ENCODE peak calls at places on chromosomes 3 and 15, in six cellular contexts. C is A549, R is K562, P is endothelial cell of umbilical vein, U is GM12878, I is HepG2. J is an unnamed sample.

GRCh38 chr15:99704444-99704838 is 28.8 kb downstream of the LYSMD4 start:
- DNase-seq in P (peak), U (peak), R (peak), I (peak), C (peak), J (peak)

GRCh38 chr3:27729325-27729724 is 7.2 kb upstream of the EOMES start:
- DNase-seq in U (no peak), I (no peak), P (no peak), C (no peak), R (no peak), J (no peak)

GRCh38 chr15:83653639-83654378 is at the start of gene ADAMTSL3:
- DNase-seq in I (no peak), C (peak), P (no peak), R (no peak), U (no peak), J (no peak)

GRCh38 chr3:4720316-4721075 is 227.3 kb downstream of the ITPR1 start:
- DNase-seq in U (no peak), R (peak), P (peak), C (peak), I (peak), J (peak)

GRCh38 chr3:49793486-49794085 is 6.1 kb downstream of the CDHR4 start:
- DNase-seq in U (no peak), P (no peak), I (no peak), R (no peak), C (no peak), J (no peak)

GRCh38 chr3:57582470-57583168 is 14.5 kb downstream of the ARF4 start:
- DNase-seq in R (no peak), C (no peak), P (no peak), I (no peak), U (no peak), J (peak)

GRCh38 chr15:87597346-87598052 is 659.0 kb downstream of the NTRK3 start:
- DNase-seq in R (peak), P (no peak), I (no peak), U (no peak), C (no peak), J (no peak)

GRCh38 chr3:66644549-66644948 is 143.7 kb upstream of the LRIG1 start:
- DNase-seq in P (no peak), I (no peak), U (no peak), C (no peak), R (no peak), J (peak)

GRCh38 chr3:99638244-99638948 is at the start of gene COL8A1:
- DNase-seq in P (peak), C (no peak), I (no peak), U (no peak), R (no peak), J (no peak)

GRCh38 chr3:15399970-15400369 is 27.4 kb downstream of the METTL6 start:
- DNase-seq in R (no peak), C (no peak), U (no peak), P (no peak), I (no peak), J (no peak)

GRCh38 chr3:160170409-160171370 is 54.5 kb upstream of the C3orf80 start:
- DNase-seq in P (no peak), U (no peak), C (no peak), I (no peak), R (no peak), J (no peak)

GRCh38 chr3:47261301-47261700 is 21.3 kb downstream of the KIF9 start:
- DNase-seq in R (no peak), P (no peak), C (no peak), U (no peak), I (no peak), J (peak)

GRCh38 chr3:47265725-47266480 is 16.7 kb downstream of the KIF9 start:
- DNase-seq in I (no peak), R (no peak), P (no peak), C (no peak), U (no peak), J (no peak)

GRCh38 chr3:47267490-47267824 is 15.1 kb downstream of the KIF9 start:
- DNase-seq in C (no peak), I (no peak), P (no peak), U (no peak), R (no peak), J (no peak)

GRCh38 chr3:47265008-47265407 is 17.6 kb downstream of the KIF9 start:
- DNase-seq in P (no peak), I (no peak), C (no peak), R (no peak), U (no peak), J (no peak)

DNA sequence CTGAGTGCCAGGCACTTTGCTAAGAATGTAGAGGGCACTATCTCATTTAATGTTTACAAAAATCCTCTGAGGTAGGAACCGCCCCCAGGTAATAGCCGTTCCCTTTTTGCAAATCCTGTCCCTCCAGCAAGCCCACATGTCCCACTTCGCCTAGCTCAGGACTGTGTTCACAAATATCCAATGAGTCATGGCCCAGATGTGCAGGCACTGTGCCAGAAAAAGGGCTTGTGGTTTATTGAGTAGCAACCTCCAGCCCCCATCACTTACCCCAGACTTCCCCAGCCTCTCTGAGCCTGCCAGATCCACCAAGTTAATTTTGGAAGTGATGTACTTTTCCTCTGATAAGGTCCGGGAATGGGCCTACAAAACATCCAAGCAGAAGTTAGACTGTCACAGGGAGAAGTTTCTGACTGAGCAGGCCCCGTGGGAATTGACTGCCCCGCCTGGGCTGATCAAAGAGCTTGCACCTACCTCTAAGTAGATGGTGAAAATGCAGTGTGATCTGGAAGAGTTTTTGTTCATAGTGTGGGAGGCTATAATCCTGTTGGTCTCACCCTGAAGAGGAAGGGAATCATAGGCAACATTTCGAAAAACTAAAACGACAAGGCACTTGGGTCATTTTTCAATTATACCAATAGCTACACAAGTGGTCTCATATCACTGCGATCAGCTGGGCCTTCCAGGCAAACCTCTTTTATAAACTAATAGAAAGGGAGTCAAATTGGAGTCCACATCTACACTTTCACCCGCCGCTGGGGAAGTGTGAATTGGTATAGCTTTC is 15.7 kb downstream of the KIF9 start:
- DNase-seq in U (peak), C (no peak), P (peak), I (peak), R (peak), J (peak)
- TF ChIP-seq MAX in U (no peak), C (no peak), P (no peak), I (no peak), R (peak), J (peak)

GRCh38 chr15:89912674-89913396 is at the start of gene ARPIN:
- DNase-seq in R (no peak), P (peak), I (peak), C (peak), U (no peak), J (no peak)
- TF ChIP-seq POLR2A in R (no peak), P (peak), I (peak), C (peak), U (no peak), J (no peak)

DNA sequence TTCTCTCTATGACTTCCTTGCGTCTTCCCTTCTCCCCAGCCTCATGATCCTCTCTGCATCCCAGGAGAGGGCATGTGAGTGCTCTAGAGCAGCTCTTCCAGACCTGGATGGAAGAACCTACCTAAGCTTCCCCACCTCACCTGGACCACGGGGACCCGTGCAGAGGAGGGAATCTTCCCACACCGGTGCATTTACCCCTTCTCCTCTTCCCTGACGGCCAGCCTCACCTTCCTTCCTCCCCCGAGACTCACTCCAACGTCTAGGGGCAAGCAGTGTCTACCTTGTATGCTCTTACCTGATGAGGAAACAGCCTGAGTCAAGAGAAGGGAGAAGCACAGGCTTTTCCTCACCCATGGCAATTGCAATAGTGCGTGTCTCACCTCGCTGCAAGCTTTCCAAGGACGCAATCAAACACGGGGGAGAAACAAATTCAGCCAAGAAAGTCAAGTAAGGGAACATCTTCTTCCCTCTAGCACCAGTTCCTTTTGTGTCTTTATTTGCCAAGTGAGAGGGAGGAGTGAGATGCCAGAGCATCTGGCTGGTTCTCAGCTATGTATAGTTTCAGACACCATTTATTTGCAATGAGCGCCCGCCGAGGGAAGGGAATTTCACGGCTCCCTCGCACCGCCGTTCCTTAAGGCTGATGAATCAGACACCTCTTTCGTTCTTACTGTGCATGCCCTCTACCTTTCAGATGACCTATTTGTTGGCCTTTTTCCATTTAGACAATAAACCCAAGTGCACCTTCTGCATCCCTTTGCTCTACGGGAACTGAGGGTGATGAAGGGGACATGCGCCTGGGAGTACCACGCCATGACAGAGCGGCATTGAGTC is 1.8 kb upstream of the CCR9 start:
- DNase-seq in C (no peak), I (no peak), U (no peak), P (no peak), R (no peak), J (no peak)
- TF ChIP-seq MYC in C (no peak), I (no peak), U (no peak), P (no peak), R (no peak), J (no peak)

DNA sequence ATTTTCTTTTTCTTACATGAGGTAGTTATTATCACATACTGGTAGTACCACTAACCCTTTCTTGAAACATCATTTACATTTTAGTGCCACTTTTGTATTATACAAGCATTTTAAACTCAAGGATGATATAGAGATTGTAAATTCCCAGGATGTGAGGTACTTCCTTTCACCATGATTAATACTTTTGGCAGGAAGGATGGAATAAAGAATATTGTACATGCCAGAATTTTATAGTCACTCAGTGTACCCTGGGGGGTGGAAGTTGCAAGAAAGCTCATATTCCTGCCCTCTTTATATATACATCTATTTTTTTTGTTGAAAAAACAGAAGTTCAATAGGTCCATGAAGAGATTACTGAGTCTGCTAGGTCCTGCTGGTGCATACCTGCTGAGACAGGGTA is 141.0 kb upstream of the PLSCR5 start:
- DNase-seq in U (no peak), R (no peak), P (peak), C (no peak), I (no peak), J (no peak)
- TF ChIP-seq MAX in U (no peak), R (no peak), P (no peak), C (no peak), I (no peak), J (no peak)